ENCODE peak calls at places on chromosomes 16 and 17, in six cellular contexts. U, K, C, J, F and G are unnamed samples.

GRCh38 chr17:3768341-3768740 is 32.6 kb downstream of the ITGAE start:
- DNase-seq in U (no peak), K (no peak), C (no peak), J (no peak), F (no peak), G (peak; percentile 23)

GRCh38 chr17:1485311-1485747 is 7.2 kb downstream of the MYO1C start:
- DNase-seq in U (peak; percentile 73), K (no peak), C (no peak), J (peak; percentile 67), F (no peak), G (peak; percentile 87)

GRCh38 chr17:5502552-5502951 is 16.2 kb downstream of the MIS12 start:
- DNase-seq in U (no peak), K (no peak), C (no peak), J (no peak), F (no peak), G (no peak)

GRCh38 chr17:65177901-65178300 is 40.7 kb downstream of the RGS9 start:
- DNase-seq in U (no peak), K (no peak), C (peak; percentile 52), J (peak; percentile 39), F (no peak), G (no peak)

GRCh38 chr16:11627822-11628457 is 40.3 kb upstream of the SNN start:
- DNase-seq in U (no peak), K (no peak), C (no peak), J (no peak), F (no peak), G (no peak)

GRCh38 chr16:76176616-76177015 is 100.6 kb upstream of the CNTNAP4 start:
- DNase-seq in U (no peak), K (no peak), C (no peak), J (no peak), F (no peak), G (no peak)

GRCh38 chr16:27258241-27258734 is 10.3 kb downstream of the NSMCE1 start:
- DNase-seq in U (no peak), K (no peak), C (no peak), J (no peak), F (no peak), G (no peak)

GRCh38 chr16:12084436-12084835 is 107.9 kb downstream of the SNX29 start:
- DNase-seq in U (no peak), K (no peak), C (no peak), J (no peak), F (no peak), G (no peak)

GRCh38 chr16:67534420-67534819 is 5.8 kb downstream of the RIPOR1 start:
- DNase-seq in U (no peak), K (no peak), C (no peak), J (peak; percentile 16), F (no peak), G (no peak)

GRCh38 chr17:66518677-66519076 is 216.3 kb downstream of the PRKCA start:
- DNase-seq in U (no peak), K (no peak), C (no peak), J (no peak), F (no peak), G (no peak)

GRCh38 chr17:75832652-75833400 is 11.4 kb downstream of the UNC13D start:
- DNase-seq in U (peak; percentile 61), K (no peak), C (no peak), J (no peak), F (no peak), G (no peak)

GRCh38 chr16:47061204-47061603 is 82.5 kb downstream of the NETO2 start:
- DNase-seq in U (no peak), K (no peak), C (no peak), J (no peak), F (no peak), G (peak; percentile 70)

GRCh38 chr16:57810197-57811024 is 8.1 kb upstream of the KIFC3 start:
- DNase-seq in U (no peak), K (peak; percentile 56), C (peak; percentile 79), J (peak; percentile 56), F (peak; percentile 96), G (no peak)

GRCh38 chr16:23068337-23068736 is 80.9 kb downstream of the USP31 start:
- DNase-seq in U (no peak), K (no peak), C (no peak), J (no peak), F (no peak), G (no peak)
- H3K36me3 ChIP-seq in U (peaks cover 18% of the 10 kb centered on the region), K (no peaks in the 10 kb centered on the region), C (peaks cover 22% of the 10 kb centered on the region), J (peaks cover 44% of the 10 kb centered on the region), F (no peaks in the 10 kb centered on the region), G (no peaks in the 10 kb centered on the region)

GRCh38 chr16:54937673-54938350 is 7.1 kb downstream of the IRX5 start:
- DNase-seq in U (no peak), K (no peak), C (no peak), J (no peak), F (no peak), G (no peak)
- H3K27me3 ChIP-seq in U (peaks cover 36% of the 10 kb centered on the region), K (peaks cover 8% of the 10 kb centered on the region), C (peaks cover 89% of the 10 kb centered on the region), J (no peaks in the 10 kb centered on the region), F (no peaks in the 10 kb centered on the region), G (no peaks in the 10 kb centered on the region)

GRCh38 chr17:50141750-50142119 is 8.7 kb downstream of the PPP1R9B start:
- DNase-seq in U (no peak), K (no peak), C (no peak), J (no peak), F (no peak), G (no peak)
- H3K36me3 ChIP-seq in U (peaks cover 54% of the 10 kb centered on the region), K (peaks cover 39% of the 10 kb centered on the region), C (peaks cover 79% of the 10 kb centered on the region), J (peaks cover 83% of the 10 kb centered on the region), F (peaks cover 11% of the 10 kb centered on the region), G (peaks cover 4% of the 10 kb centered on the region)

GRCh38 chr17:55607736-55608341 is 96.6 kb upstream of the SMIM36 start:
- DNase-seq in U (no peak), K (peak; percentile 40), C (no peak), J (peak; percentile 32), F (no peak), G (no peak)
- H3K27me3 ChIP-seq in U (no peaks in the 10 kb centered on the region), K (no peaks in the 10 kb centered on the region), C (no peaks in the 10 kb centered on the region), J (no peaks in the 10 kb centered on the region), F (no peaks in the 10 kb centered on the region), G (no peaks in the 10 kb centered on the region)

DNA sequence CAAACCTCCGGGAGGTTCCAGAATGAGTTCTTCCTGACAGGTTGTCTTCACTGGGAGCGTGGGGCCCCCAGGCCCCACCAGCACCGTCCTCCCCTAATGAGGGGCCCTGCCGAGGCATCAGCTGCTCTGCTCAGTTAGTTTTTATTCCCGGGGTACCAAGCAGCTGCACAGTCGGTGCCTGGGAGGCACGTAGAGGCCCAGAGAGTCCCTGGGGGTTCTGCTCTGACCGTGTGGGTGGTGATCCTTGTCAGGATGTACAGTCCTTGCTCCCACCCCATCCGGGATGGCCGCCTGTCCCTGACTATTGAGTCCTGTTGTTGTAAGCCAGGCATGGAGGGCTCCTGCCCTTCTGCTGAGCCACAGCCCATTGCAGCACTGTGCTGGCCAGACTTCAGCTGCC is 18.5 kb downstream of the NMRAL1 start:
- DNase-seq in U (no peak), K (no peak), C (no peak), J (no peak), F (no peak), G (no peak)
- H3K36me3 ChIP-seq in U (peaks cover 30% of the 10 kb centered on the region), K (peaks cover 15% of the 10 kb centered on the region), C (peaks cover 51% of the 10 kb centered on the region), J (peaks cover 68% of the 10 kb centered on the region), F (peaks cover 10% of the 10 kb centered on the region), G (peaks cover 6% of the 10 kb centered on the region)

GRCh38 chr17:48532261-48532660 is 1.4 kb upstream of the HOXB1 start:
- DNase-seq in U (no peak), K (no peak), C (no peak), J (no peak), F (no peak), G (no peak)

GRCh38 chr17:48528153-48528912 is 2.5 kb downstream of the HOXB1 start:
- DNase-seq in U (no peak), K (no peak), C (no peak), J (no peak), F (no peak), G (no peak)

GRCh38 chr17:48530208-48530886 is 464 bp downstream of the HOXB1 start:
- DNase-seq in U (no peak), K (no peak), C (no peak), J (no peak), F (no peak), G (no peak)

GRCh38 chr17:48529191-48529979 is 1.4 kb downstream of the HOXB1 start:
- DNase-seq in U (no peak), K (no peak), C (no peak), J (no peak), F (no peak), G (no peak)

GRCh38 chr17:48530887-48531272 is at the start of gene HOXB1:
- DNase-seq in U (no peak), K (no peak), C (no peak), J (no peak), F (no peak), G (no peak)
- H3K27me3 ChIP-seq in U (no peaks in the 10 kb centered on the region), K (no peaks in the 10 kb centered on the region), C (peaks cover 68% of the 10 kb centered on the region), J (peaks cover 14% of the 10 kb centered on the region), F (no peaks in the 10 kb centered on the region), G (no peaks in the 10 kb centered on the region)